ENCODE peak calls at places on chromosomes 16 and 17, in nine cellular contexts. S, K, P, Q, D, G, Y, L and T are unnamed samples.

GRCh38 chr16:75965504-75966374 is 239.4 kb upstream of the CPHXL start:
- DNase-seq in K (no peak), L (no peak), P (no peak), D (no peak), Y (no peak), Q (no peak), G (no peak), S (no peak), T (no peak)

GRCh38 chr16:63188076-63188771 is 1152.0 kb upstream of the CDH8 start:
- DNase-seq in S (no peak), G (no peak), D (no peak), K (no peak), Q (no peak), P (no peak), L (no peak), Y (no peak), T (no peak)

GRCh38 chr16:78976212-78976611 is 624.3 kb downstream of the MAF start:
- DNase-seq in Q (no peak), S (no peak), G (no peak), D (no peak), P (no peak), Y (no peak), K (no peak), L (no peak), T (no peak)

GRCh38 chr17:80819422-80820164 is 172.0 kb upstream of the CHMP6 start:
- DNase-seq in P (peak), Q (no peak), K (no peak), G (peak), S (peak), L (no peak), D (no peak), Y (no peak), T (no peak)

GRCh38 chr16:53089434-53090270 is 34.9 kb downstream of the CHD9 start:
- DNase-seq in K (peak), L (no peak), G (peak), D (peak), Y (no peak), Q (no peak), S (no peak), P (peak), T (no peak)

GRCh38 chr17:12789075-12789975 is at the start of gene ARHGAP44:
- DNase-seq in Q (peak), S (peak), K (peak), Y (peak), P (peak), L (no peak), D (peak), G (peak), T (peak)

GRCh38 chr17:42027540-42027889 is 7.6 kb downstream of the NKIRAS2 start:
- DNase-seq in D (no peak), P (no peak), G (no peak), Q (no peak), L (no peak), K (no peak), Y (no peak), S (peak), T (no peak)

GRCh38 chr17:39393732-39394131 is 7.7 kb downstream of the FBXL20 start:
- DNase-seq in G (no peak), Y (no peak), S (no peak), K (peak), Q (no peak), D (no peak), P (no peak), L (no peak), T (no peak)

GRCh38 chr17:40541873-40542561 is 23.3 kb downstream of the CCR7 start:
- DNase-seq in Q (peak), K (peak), S (peak), P (no peak), Y (no peak), G (no peak), L (peak), D (peak), T (no peak)

GRCh38 chr17:72120878-72121163 is at the start of gene SOX9:
- DNase-seq in G (peak), P (peak), S (no peak), K (no peak), D (peak), L (no peak), Q (peak), Y (peak), T (peak)
- TF ChIP-seq POLR2A in G (peak), P (no peak), S (no peak), K (no peak), D (peak), L (no peak), Q (peak), Y (peak), T (peak)

GRCh38 chr17:58337600-58338453 is 9.2 kb upstream of the TSPOAP1 start:
- DNase-seq in G (peak), S (peak), P (peak), Y (peak), K (no peak), Q (peak), D (peak), L (no peak), T (peak)
- TF ChIP-seq POLR2A in G (peak), S (peak), P (no peak), Y (peak), K (no peak), Q (peak), D (no peak), L (peak), T (peak)

GRCh38 chr17:56833812-56834379 is at the start of the genes C17orf67 and DGKE:
- DNase-seq in S (peak), K (peak), P (peak), L (peak), Y (peak), G (peak), D (peak), Q (peak), T (peak)
- TF ChIP-seq POLR2A in S (no peak), K (peak), P (peak), L (no peak), Y (peak), G (peak), D (no peak), Q (peak), T (peak)

GRCh38 chr17:82592751-82593589 is 55.3 kb downstream of the WDR45B start:
- DNase-seq in Q (peak), L (no peak), S (peak), G (peak), Y (peak), P (peak), D (peak), K (peak), T (peak)
- TF ChIP-seq POLR2A in Q (peak), L (no peak), S (no peak), G (no peak), Y (peak), P (no peak), D (no peak), K (peak), T (no peak)

GRCh38 chr17:4538236-4539002 is 16.8 kb downstream of the MYBBP1A start:
- DNase-seq in Y (no peak), Q (no peak), L (no peak), S (no peak), K (no peak), G (peak), P (peak), D (no peak), T (no peak)
- TF ChIP-seq POLR2A in Y (no peak), Q (no peak), L (no peak), S (no peak), K (no peak), G (no peak), P (no peak), D (no peak), T (no peak)

DNA sequence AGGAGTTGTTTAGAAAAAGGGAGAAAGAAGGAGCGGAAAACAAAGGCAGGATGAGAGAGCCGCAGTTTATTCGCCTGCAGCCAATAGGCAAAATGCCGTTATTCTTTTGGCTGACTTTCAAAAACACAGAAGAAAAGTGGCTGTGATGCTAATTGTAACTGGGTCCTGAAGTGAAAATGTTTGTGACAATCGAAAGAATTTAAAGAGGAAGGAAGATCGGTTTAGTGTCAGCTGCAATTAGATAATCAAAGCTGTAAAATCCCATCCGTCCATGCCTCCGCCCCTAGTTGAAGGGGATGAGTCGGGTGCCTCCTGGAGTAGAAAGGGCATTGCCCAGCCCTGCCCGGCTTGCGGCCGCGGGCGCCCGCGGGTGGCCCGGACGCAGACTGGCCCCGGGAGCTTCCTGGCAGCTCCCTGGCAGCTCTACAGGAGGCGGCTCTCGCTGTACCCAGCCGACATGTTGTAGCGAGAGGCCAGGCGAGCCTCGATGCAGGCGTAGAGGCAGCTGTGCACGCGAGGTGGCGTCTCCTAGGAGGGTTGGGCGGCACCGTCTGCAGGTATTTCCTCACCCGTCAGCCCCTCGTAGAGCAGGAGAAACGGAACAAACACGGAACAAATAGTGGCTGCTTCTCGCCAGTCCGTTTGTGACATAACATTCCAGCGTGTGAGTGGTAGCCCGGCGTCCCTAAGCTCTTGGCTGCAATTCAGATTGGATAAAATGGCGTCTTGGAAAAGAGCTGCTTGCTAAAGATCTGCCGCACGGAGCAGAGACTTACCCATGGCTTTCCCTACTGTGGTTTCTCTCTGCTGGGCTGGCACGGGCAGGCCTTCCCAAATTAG is 82.3 kb downstream of the TNRC6C start:
- DNase-seq in D (peak), K (peak), Q (peak), P (peak), L (peak), G (peak), S (peak), Y (peak), T (peak)
- TF ChIP-seq POLR2A in D (no peak), K (peak), Q (peak), P (no peak), L (no peak), G (no peak), S (no peak), Y (peak), T (peak)

GRCh38 chr17:19867094-19867653 is 562 bp downstream of the ULK2 start:
- DNase-seq in P (peak), G (peak), L (no peak), Q (peak), K (peak), D (peak), Y (peak), S (peak), T (peak)

GRCh38 chr17:19867654-19868395 is at the start of gene ULK2:
- DNase-seq in S (peak), D (peak), P (peak), L (no peak), Y (peak), G (peak), Q (peak), K (peak), T (peak)
- TF ChIP-seq POLR2A in S (no peak), D (no peak), P (no peak), L (no peak), Y (peak), G (peak), Q (peak), K (peak), T (peak)